ENCODE peak calls at places on chromosomes 3 and 15, in ten cellular contexts. L, C, M, B, S, I, E, Z, G and U are unnamed samples.

GRCh38 chr3:8709801-8710524 is 23.6 kb upstream of the CAV3 start:
- DNase-seq in L (no peak), C (no peak), M (no peak), B (no peak), S (no peak), I (no peak), E (no peak), Z (no peak), G (peak), U (no peak)

GRCh38 chr3:59572106-59572505 is 522.3 kb upstream of the CFAP20DC start:
- DNase-seq in L (no peak), C (no peak), M (no peak), B (no peak), S (no peak), I (no peak), E (no peak), Z (no peak), G (no peak), U (no peak)

GRCh38 chr15:95252404-95252803 is 1021.0 kb downstream of the MCTP2 start:
- DNase-seq in L (no peak), C (no peak), M (no peak), B (no peak), S (peak), I (no peak), E (no peak), Z (no peak), G (no peak), U (no peak)

GRCh38 chr3:65888980-65889706 is 149.6 kb downstream of the MAGI1 start:
- DNase-seq in L (no peak), C (no peak), M (no peak), B (no peak), S (peak), I (no peak), E (no peak), Z (no peak), G (no peak), U (no peak)

GRCh38 chr3:24505678-24506560 is 11.3 kb upstream of the THRB start:
- DNase-seq in L (no peak), C (no peak), M (no peak), B (no peak), S (peak), I (no peak), E (no peak), Z (no peak), G (no peak), U (no peak)

GRCh38 chr3:165451671-165452070 is 255.5 kb upstream of the SLITRK3 start:
- DNase-seq in L (no peak), C (no peak), M (no peak), B (no peak), S (no peak), I (no peak), E (no peak), Z (no peak), G (no peak), U (no peak)

GRCh38 chr15:59237854-59238252 is 31.2 kb downstream of the LDHAL6B start:
- DNase-seq in L (no peak), C (no peak), M (no peak), B (no peak), S (no peak), I (no peak), E (peak), Z (no peak), G (peak), U (no peak)

GRCh38 chr3:16550676-16551341 is 37.3 kb upstream of the RFTN1 start:
- DNase-seq in L (peak), C (no peak), M (peak), B (peak), S (peak), I (peak), E (peak), Z (peak), G (peak), U (peak)

GRCh38 chr3:150227839-150228238 is 180.3 kb upstream of the TSC22D2 start:
- DNase-seq in L (peak), C (no peak), M (peak), B (peak), S (peak), I (peak), E (peak), Z (peak), G (peak), U (no peak)